ENCODE peak calls at places on chromosome 14, in five cellular contexts. H is neural crest cell, J is endothelial cell, N is SK-N-SH, M is H9. D is an unnamed sample.

GRCh38 chr14:61502459-61503093 is 181.2 kb downstream of the PRKCH start:
- DNase-seq in H (no peak), J (no peak), N (no peak), M (peak), D (no peak)

GRCh38 chr14:100898935-100899840 is 4.3 kb downstream of the RTL1 start:
- DNase-seq in H (no peak), J (no peak), N (peak), M (peak), D (peak)

GRCh38 chr14:67526676-67527459 is 6.2 kb upstream of the PLEKHH1 start:
- DNase-seq in H (peak), J (peak), N (peak), M (peak), D (peak)

GRCh38 chr14:74695406-74695805 is 17.5 kb downstream of the AREL1 start:
- DNase-seq in H (no peak), J (no peak), N (no peak), M (no peak), D (no peak)

GRCh38 chr14:41873379-41874034 is 266.8 kb downstream of the LRFN5 start:
- DNase-seq in H (no peak), J (no peak), N (no peak), M (no peak), D (no peak)

GRCh38 chr14:92973265-92973797 is 50.4 kb downstream of the CHGA start:
- DNase-seq in H (peak), J (peak), N (peak), M (peak), D (peak)

GRCh38 chr14:50944647-50945413 is 547 bp upstream of the PYGL start:
- DNase-seq in H (no peak), J (peak), N (no peak), M (no peak), D (peak)

GRCh38 chr14:28542040-28542439 is 224.5 kb upstream of the FOXG1 start:
- DNase-seq in H (no peak), J (no peak), N (no peak), M (no peak), D (no peak)

GRCh38 chr14:51424041-51424440 is 184.0 kb downstream of the TMX1 start:
- DNase-seq in H (no peak), J (no peak), N (no peak), M (no peak), D (no peak)

GRCh38 chr14:50311337-50311973 is 574 bp downstream of the L2HGDH start:
- DNase-seq in H (no peak), J (no peak), N (peak), M (no peak), D (no peak)

GRCh38 chr14:85799668-85800067 is 269.7 kb downstream of the FLRT2 start:
- DNase-seq in H (no peak), J (no peak), N (no peak), M (no peak), D (no peak)

GRCh38 chr14:78933948-78934524 is 763.9 kb downstream of the NRXN3 start:
- DNase-seq in H (peak), J (peak), N (peak), M (no peak), D (no peak)
- TF ChIP-seq CTCF in H (peak), J (peak), N (peak), M (peak), D (peak)

DNA sequence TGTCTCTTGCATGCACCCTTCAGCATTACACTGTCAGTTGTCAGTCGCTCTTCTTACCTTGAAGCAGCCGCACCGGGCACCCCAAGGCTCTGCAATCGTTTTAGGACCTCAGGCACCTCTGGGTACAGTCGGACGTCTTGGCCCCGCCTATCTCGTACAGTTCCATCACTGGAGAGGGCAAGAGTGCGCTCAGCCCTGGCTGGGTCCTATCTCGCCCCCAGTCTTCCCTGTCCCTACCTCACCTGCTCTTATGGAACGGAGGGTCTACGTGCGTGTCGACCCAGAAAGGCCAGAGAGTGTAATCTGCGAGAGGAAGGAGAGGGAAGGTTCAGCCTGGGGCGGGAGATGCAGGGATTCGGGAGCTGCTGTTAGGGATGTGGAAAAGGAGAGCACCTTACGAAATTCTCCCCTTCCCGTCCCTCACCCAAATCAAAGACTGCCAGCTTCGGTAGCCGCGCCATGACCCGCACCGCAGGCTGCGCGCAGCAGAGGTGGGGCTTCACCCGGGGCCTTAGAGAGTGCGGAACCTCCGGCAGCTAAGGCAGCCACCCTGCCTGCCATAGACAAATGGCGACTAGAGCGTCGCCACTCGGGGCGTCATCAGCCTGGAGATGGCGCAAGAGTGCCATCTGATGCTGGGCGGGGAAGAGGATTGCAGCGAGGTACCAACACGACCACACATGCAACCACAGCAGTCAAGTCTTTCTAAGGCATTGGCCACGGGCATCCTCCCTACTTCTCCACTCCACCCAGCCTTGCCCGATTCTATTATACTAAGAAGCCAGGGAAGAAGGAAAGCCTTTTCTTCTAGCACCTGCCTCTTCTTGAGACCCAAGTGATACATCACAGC is at the start of gene MDP1:
- DNase-seq in H (peak), J (peak), N (peak), M (peak), D (peak)
- TF ChIP-seq CTCF in H (peak), J (no peak), N (peak), M (peak), D (peak)

DNA sequence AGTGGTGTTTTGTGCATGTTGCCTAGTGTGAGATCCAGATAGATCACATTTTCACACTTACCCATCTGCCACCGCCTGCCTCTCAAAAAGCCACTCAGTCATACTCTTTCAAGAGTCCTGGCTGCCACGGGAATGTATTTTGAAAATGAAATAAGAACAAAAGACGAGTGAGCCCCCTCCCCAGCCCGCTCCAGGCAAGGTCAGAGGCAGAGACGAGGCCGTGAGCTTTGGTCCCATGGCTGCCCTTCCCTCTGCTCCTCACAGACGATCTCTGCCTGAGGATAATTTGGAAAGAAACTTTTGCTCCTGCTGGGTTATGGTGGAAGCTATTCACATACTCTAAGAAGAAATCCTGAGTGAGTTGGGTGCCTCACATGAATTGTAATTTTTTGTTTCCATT is 924.3 kb downstream of the BCL11B start:
- DNase-seq in H (no peak), J (no peak), N (no peak), M (no peak), D (no peak)
- TF ChIP-seq CTCF in H (no peak), J (no peak), N (no peak), M (no peak), D (no peak)

GRCh38 chr14:22231022-22231421 is 358.0 kb downstream of the DAD1 start:
- DNase-seq in H (no peak), J (no peak), N (no peak), M (no peak), D (no peak)

GRCh38 chr14:22227084-22227483 is 361.9 kb downstream of the DAD1 start:
- DNase-seq in H (no peak), J (no peak), N (no peak), M (no peak), D (no peak)

GRCh38 chr14:22225526-22226133 is 363.4 kb downstream of the DAD1 start:
- DNase-seq in H (no peak), J (no peak), N (no peak), M (no peak), D (no peak)

GRCh38 chr14:22230517-22230916 is 358.5 kb downstream of the DAD1 start:
- DNase-seq in H (no peak), J (no peak), N (no peak), M (no peak), D (no peak)

DNA sequence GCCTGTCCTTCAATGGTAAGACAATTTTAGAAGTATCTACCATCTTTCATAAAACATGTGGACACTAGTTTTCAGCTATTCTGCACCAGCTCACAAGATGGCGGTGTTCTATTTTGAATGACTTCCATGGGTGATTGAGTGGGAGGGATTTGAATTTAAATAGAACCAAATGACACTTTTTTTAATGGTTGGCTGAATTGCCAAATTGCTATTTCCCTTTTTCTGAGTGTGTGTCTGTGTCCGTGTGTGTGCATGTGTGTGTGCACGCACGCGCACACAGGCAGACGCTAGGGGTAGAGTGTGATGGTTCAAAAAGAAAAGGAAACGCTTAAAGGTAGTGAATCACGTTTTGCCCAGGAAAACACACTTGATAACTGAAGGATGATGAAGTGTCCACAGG is 362.6 kb downstream of the DAD1 start:
- DNase-seq in H (no peak), J (no peak), N (no peak), M (no peak), D (no peak)
- TF ChIP-seq CTCF in H (no peak), J (peak), N (peak), M (peak), D (peak)

DNA sequence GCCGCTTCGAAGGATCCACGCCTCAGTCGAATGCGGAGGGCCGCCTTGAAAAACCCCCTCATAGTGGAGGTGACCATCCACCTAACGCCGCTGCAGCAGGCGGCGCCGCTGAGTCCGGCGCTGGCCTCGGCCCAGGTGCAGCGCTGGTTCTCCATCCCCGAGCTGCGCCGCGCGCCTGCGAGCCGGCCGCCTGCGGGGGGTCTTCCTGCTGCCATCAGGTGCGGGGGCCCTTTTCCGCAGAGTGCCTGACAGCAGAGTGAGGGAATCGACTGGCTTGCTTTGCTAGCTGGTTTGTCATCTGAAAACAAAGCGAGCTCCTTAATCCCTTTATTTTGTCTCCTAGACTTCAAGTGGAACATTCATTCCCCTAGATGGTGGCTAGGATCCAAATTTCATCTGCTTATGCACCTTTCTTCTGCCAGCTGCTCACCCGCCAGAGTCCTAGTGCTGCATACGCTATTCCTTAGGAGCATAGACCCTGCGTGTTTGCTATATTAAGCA is 10.4 kb upstream of the DNAL1 start:
- DNase-seq in H (peak), J (peak), N (peak), M (peak), D (peak)
- TF ChIP-seq CTCF in H (peak), J (no peak), N (no peak), M (peak), D (peak)

D was measured in BE2C.